ENCODE peak calls at places on chromosomes 16 and 17, in six cellular contexts. H is CD4-positive, CD25-positive, alpha-beta regulatory T cell; L is ureter; A is astrocyte of the spinal cord; J is stimulated activated CD4-positive, alpha-beta T cell treated with anti-CD3 and anti-CD28 coated beads, Interleukin-12 subunit alpha, Interleukin-12 subunit beta, amount 100 ng/mL, for 4 hours; S is T-cell. O is an unnamed sample.

GRCh38 chr16:88941051-88941932 is 35.7 kb downstream of the CBFA2T3 start:
- DNase-seq in H (no peak), L (no peak), A (no peak), J (no peak), S (no peak), O (no peak)

GRCh38 chr16:87052506-87052905 is 264.7 kb downstream of the C16orf95 start:
- DNase-seq in H (no peak), L (no peak), A (no peak), J (no peak), S (no peak), O (no peak)

GRCh38 chr17:48123111-48123510 is 15.5 kb downstream of the SNX11 start:
- DNase-seq in H (no peak), L (no peak), A (no peak), J (no peak), S (no peak), O (no peak)

GRCh38 chr17:59684967-59685366 is 22.3 kb downstream of the PTRH2 start:
- DNase-seq in H (no peak), L (no peak), A (no peak), J (no peak), S (no peak), O (no peak)

GRCh38 chr17:69269174-69269998 is 40.8 kb upstream of the ABCA10 start:
- DNase-seq in H (no peak), L (no peak), A (peak), J (no peak), S (no peak), O (no peak)

GRCh38 chr16:66097746-66098145 is 268.7 kb upstream of the CDH5 start:
- DNase-seq in H (no peak), L (no peak), A (no peak), J (no peak), S (no peak), O (no peak)

GRCh38 chr17:6823011-6823442 is 8.5 kb downstream of the TEKT1 start:
- DNase-seq in H (no peak), L (no peak), A (peak), J (no peak), S (no peak), O (no peak)

GRCh38 chr17:40726919-40727318 is 23.4 kb upstream of the KRT24 start:
- DNase-seq in H (peak), L (no peak), A (peak), J (no peak), S (no peak), O (no peak)

GRCh38 chr17:79443026-79443425 is 167.8 kb downstream of the RBFOX3 start:
- DNase-seq in H (no peak), L (no peak), A (no peak), J (no peak), S (no peak), O (no peak)

GRCh38 chr16:69865701-69866100 is 85.4 kb upstream of the CLEC18A start:
- DNase-seq in H (no peak), L (no peak), A (peak), J (no peak), S (no peak), O (peak)

GRCh38 chr17:73017653-73018052 is 74.8 kb downstream of the SLC39A11 start:
- DNase-seq in H (no peak), L (no peak), A (peak), J (no peak), S (no peak), O (no peak)

GRCh38 chr16:1019934-1020305 is 38.4 kb downstream of the SOX8 start:
- DNase-seq in H (no peak), L (no peak), A (no peak), J (no peak), S (no peak), O (no peak)

GRCh38 chr16:71408536-71408935 is 33.3 kb downstream of the TLE7 start:
- DNase-seq in H (no peak), L (no peak), A (no peak), J (no peak), S (no peak), O (no peak)

GRCh38 chr17:57541472-57542394 is 203.4 kb downstream of the CCDC182 start:
- DNase-seq in H (no peak), L (peak), A (peak), J (no peak), S (no peak), O (no peak)

GRCh38 chr17:42553161-42553818 is 567 bp downstream of the HSD17B1 start:
- DNase-seq in H (no peak), L (no peak), A (no peak), J (no peak), S (no peak), O (no peak)

GRCh38 chr17:14458724-14459123 is 157.8 kb downstream of the HS3ST3B1 start:
- DNase-seq in H (no peak), L (no peak), A (no peak), J (no peak), S (no peak), O (no peak)

GRCh38 chr17:75514299-75515228 is 773 bp downstream of the CASKIN2 start:
- DNase-seq in H (no peak), L (peak), A (no peak), J (no peak), S (no peak), O (no peak)

GRCh38 chr17:65121916-65122821 is 15.0 kb upstream of the RGS9 start:
- DNase-seq in H (peak), L (no peak), A (no peak), J (peak), S (no peak), O (no peak)

GRCh38 chr17:45172541-45173286 is 11.0 kb downstream of the HEXIM2 start:
- DNase-seq in H (peak), L (peak), A (peak), J (peak), S (no peak), O (no peak)

GRCh38 chr16:2520784-2521577 is 810 bp downstream of the AMDHD2 start:
- DNase-seq in H (peak), L (peak), A (no peak), J (no peak), S (peak), O (no peak)

GRCh38 chr17:77445030-77445907 is 304.5 kb downstream of the SEC14L1 start:
- DNase-seq in H (peak), L (no peak), A (no peak), J (peak), S (peak), O (no peak)

GRCh38 chr16:68332411-68333121 is 21.7 kb downstream of the PRMT7 start:
- DNase-seq in H (peak), L (peak), A (peak), J (no peak), S (no peak), O (peak)

GRCh38 chr17:47967607-47968252 is 3.2 kb upstream of the CDK5RAP3 start:
- DNase-seq in H (no peak), L (no peak), A (peak), J (no peak), S (no peak), O (no peak)

GRCh38 chr16:88878967-88879787 is 12.7 kb upstream of the PABPN1L start:
- DNase-seq in H (no peak), L (peak), A (no peak), J (no peak), S (no peak), O (no peak)

GRCh38 chr16:72013389-72013788 is 4.8 kb downstream of the DHODH start:
- DNase-seq in H (peak), L (no peak), A (peak), J (no peak), S (no peak), O (no peak)

GRCh38 chr17:82160081-82160480 is 52.6 kb downstream of the CCDC57 start:
- DNase-seq in H (no peak), L (no peak), A (peak), J (no peak), S (no peak), O (no peak)

GRCh38 chr16:72400257-72401078 is 228.5 kb upstream of the PMFBP1 start:
- DNase-seq in H (peak), L (no peak), A (peak), J (peak), S (no peak), O (peak)

GRCh38 chr16:27238016-27238587 is 30.5 kb downstream of the NSMCE1 start:
- DNase-seq in H (no peak), L (no peak), A (no peak), J (peak), S (no peak), O (no peak)

GRCh38 chr16:14168146-14168545 is 97.0 kb downstream of the MRTFB start:
- DNase-seq in H (no peak), L (no peak), A (no peak), J (no peak), S (no peak), O (no peak)

GRCh38 chr17:57714660-57715059 is 30.4 kb downstream of the CCDC182 start:
- DNase-seq in H (no peak), L (no peak), A (no peak), J (no peak), S (no peak), O (no peak)

GRCh38 chr16:21647562-21648164 is 4.7 kb downstream of the IGSF6 start:
- DNase-seq in H (no peak), L (no peak), A (no peak), J (no peak), S (no peak), O (no peak)

GRCh38 chr17:78381601-78382168 is 3.2 kb downstream of the PGS1 start:
- DNase-seq in H (peak), L (no peak), A (peak), J (no peak), S (no peak), O (no peak)

GRCh38 chr17:43832168-43832975 is 574 bp downstream of the MPP3 start:
- DNase-seq in H (no peak), L (no peak), A (peak), J (peak), S (no peak), O (peak)

GRCh38 chr16:56289862-56290261 is 98.6 kb downstream of the GNAO1 start:
- DNase-seq in H (no peak), L (no peak), A (no peak), J (no peak), S (no peak), O (no peak)

GRCh38 chr17:32341141-32341856 is 674 bp downstream of the C17orf75 start:
- DNase-seq in H (peak), L (no peak), A (no peak), J (peak), S (peak), O (no peak)

GRCh38 chr17:34847939-34848338 is 113.3 kb downstream of the CCT6B start:
- DNase-seq in H (no peak), L (no peak), A (no peak), J (no peak), S (no peak), O (no peak)

O was measured in endothelial cell.